ENCODE peak calls at places on chromosomes 6 and 20, in nine cellular contexts. L is mammary epithelial cell, V is B cell, Q is GM13976, A is right lobe of liver, W is lower lobe of right lung, E is MM.1S, X is GM20000, M is cardiac fibroblast. H is an unnamed sample.

GRCh38 chr6:106918128-106918527 is 56.4 kb downstream of the CD24 start:
- DNase-seq in L (no peak), V (no peak), Q (no peak), A (no peak), W (no peak), E (no peak), X (no peak), M (no peak), H (no peak)

GRCh38 chr6:21914121-21914973 is 320.8 kb downstream of the SOX4 start:
- DNase-seq in L (peak), V (no peak), Q (no peak), A (peak), W (peak), E (no peak), X (peak), M (peak), H (no peak)

GRCh38 chr6:2363211-2363610 is 117.8 kb upstream of the GMDS start:
- DNase-seq in L (peak), V (no peak), Q (no peak), A (no peak), W (no peak), E (no peak), X (no peak), M (no peak), H (no peak)

GRCh38 chr6:41153451-41153850 is 696 bp downstream of the TREML1 start:
- DNase-seq in L (no peak), V (no peak), Q (no peak), A (no peak), W (no peak), E (no peak), X (no peak), M (no peak), H (no peak)

GRCh38 chr6:130167655-130168054 is 55.1 kb downstream of the SAMD3 start:
- DNase-seq in L (peak), V (no peak), Q (no peak), A (no peak), W (no peak), E (no peak), X (no peak), M (peak), H (no peak)

GRCh38 chr6:146894624-146895023 is 295.9 kb downstream of the ADGB start:
- DNase-seq in L (no peak), V (no peak), Q (no peak), A (no peak), W (no peak), E (no peak), X (no peak), M (no peak), H (no peak)

GRCh38 chr6:36120979-36121706 is 9.2 kb upstream of the MAPK13 start:
- DNase-seq in L (peak), V (peak), Q (peak), A (peak), W (peak), E (peak), X (peak), M (peak), H (peak)

GRCh38 chr6:87755697-87756671 is 54.0 kb upstream of the AKIRIN2 start:
- DNase-seq in L (peak), V (no peak), Q (no peak), A (no peak), W (no peak), E (no peak), X (no peak), M (peak), H (no peak)

GRCh38 chr6:125066964-125067363 is 86.6 kb upstream of the TPD52L1 start:
- DNase-seq in L (peak), V (no peak), Q (no peak), A (no peak), W (no peak), E (no peak), X (no peak), M (peak), H (no peak)

GRCh38 chr20:58192567-58192966 is 35.9 kb downstream of the ANKRD60 start:
- DNase-seq in L (no peak), V (no peak), Q (peak), A (no peak), W (no peak), E (no peak), X (peak), M (no peak), H (no peak)

DNA sequence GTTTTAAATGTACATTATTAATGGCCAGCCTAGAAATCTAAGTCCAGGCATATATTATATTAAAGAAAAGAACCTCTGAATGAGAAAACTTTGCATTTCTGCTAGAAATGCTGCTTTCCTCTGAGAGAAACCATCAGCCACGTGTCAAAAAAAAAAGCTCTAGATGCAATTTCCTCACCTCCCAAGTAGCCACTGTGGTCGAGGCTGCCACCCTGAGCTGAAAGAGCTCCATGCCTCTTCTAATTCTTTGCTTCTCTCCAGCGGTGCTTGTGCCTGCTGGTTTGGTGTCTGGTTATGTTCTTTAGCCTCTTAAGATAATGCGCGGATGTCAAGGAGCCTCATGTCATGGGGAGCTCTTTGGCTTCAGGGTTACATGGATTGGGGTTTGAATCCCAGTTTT is 316.0 kb downstream of the TFAP2C start:
- DNase-seq in L (no peak), V (no peak), Q (no peak), A (no peak), W (no peak), E (no peak), X (no peak), M (no peak), H (no peak)
- TF ChIP-seq CTCF in L (peak), V (no peak), Q (no peak), A (no peak), W (no peak), E (no peak), X (no peak), M (no peak), H (no peak)

GRCh38 chr6:44628347-44628746 is 240.8 kb downstream of the CDC5L start:
- DNase-seq in L (no peak), V (no peak), Q (no peak), A (no peak), W (no peak), E (no peak), X (no peak), M (no peak), H (no peak)

GRCh38 chr6:44626608-44627007 is 239.1 kb downstream of the CDC5L start:
- DNase-seq in L (no peak), V (no peak), Q (no peak), A (no peak), W (no peak), E (no peak), X (no peak), M (no peak), H (no peak)

GRCh38 chr6:44627879-44628271 is 240.4 kb downstream of the CDC5L start:
- DNase-seq in L (no peak), V (no peak), Q (no peak), A (no peak), W (no peak), E (no peak), X (no peak), M (no peak), H (no peak)

GRCh38 chr6:44625996-44626395 is 238.5 kb downstream of the CDC5L start:
- DNase-seq in L (no peak), V (no peak), Q (no peak), A (no peak), W (no peak), E (no peak), X (no peak), M (no peak), H (no peak)

GRCh38 chr6:44627091-44627878 is 239.8 kb downstream of the CDC5L start:
- DNase-seq in L (no peak), V (no peak), Q (no peak), A (no peak), W (peak), E (no peak), X (no peak), M (no peak), H (peak)
- TF ChIP-seq CTCF in L (no peak), V (no peak), Q (no peak), A (no peak), W (no peak), E (no peak), X (no peak), M (no peak), H (no peak)

DNA sequence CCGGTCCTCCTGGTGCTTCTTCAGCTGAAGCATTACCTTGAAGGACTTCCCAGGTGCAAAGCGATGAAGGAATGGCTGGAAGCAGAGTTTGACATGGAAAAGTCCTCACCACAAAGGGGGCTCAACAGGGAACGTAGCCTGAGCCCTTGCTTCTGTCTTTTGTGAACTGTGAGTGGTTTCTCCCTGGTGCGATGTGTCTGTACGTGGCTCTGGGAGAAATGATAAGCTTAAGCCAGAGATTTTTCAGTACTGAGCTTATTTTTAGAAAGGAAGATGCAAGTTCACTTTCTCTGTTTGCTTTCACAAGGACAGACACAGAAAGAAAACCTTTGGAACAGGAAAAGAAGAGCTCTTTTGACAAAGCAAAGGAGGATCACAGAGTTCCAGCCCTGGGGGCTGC is 79.4 kb downstream of the DACT2 start:
- DNase-seq in L (no peak), V (no peak), Q (no peak), A (no peak), W (no peak), E (no peak), X (no peak), M (no peak), H (no peak)
- TF ChIP-seq CTCF in L (no peak), V (no peak), Q (no peak), A (no peak), W (no peak), E (no peak), X (no peak), M (no peak), H (no peak)

DNA sequence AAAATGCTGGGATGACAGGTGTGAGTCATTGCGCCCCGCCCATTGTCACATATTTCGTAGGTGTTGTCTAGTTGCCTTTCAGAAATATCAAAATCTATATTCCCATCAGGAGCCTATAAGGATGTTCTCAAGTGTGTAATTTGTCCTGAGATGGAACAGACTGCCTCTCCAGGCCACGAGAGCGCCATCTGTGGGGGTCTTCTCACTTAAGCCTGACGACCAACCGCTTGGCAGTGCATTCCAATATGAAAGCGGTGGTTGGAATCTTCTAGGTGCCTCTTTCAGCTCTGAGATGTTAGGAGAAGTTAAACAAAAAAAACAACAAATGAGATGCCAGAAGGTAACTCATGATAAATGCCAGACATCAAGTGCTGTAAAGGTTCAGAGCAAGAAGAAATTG is 488.5 kb downstream of the QKI start:
- DNase-seq in L (no peak), V (no peak), Q (no peak), A (no peak), W (no peak), E (no peak), X (no peak), M (no peak), H (no peak)
- TF ChIP-seq CTCF in L (no peak), V (no peak), Q (no peak), A (no peak), W (no peak), E (no peak), X (no peak), M (no peak), H (no peak)

DNA sequence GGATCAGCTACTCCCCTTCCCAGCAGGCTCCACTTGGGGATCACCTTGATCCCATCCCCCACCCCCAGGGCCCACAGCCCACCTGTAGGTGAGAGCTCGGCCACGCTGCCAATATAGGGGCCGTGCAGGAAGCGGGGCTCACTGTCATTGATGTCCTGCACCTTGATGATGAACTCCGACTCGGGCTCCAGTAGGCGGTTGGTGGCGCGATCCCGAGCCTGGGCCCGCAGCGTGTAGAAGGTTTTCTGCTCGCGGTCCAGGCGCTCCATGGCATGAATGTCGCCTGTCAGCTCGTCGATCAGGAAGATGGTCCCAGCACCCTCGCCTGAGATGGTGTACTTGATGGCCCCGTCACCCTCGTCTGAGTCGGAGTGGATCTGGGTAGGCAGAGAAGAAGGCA is 67.4 kb downstream of the CDH22 start:
- DNase-seq in L (no peak), V (no peak), Q (no peak), A (no peak), W (no peak), E (no peak), X (no peak), M (no peak), H (no peak)
- TF ChIP-seq CTCF in L (no peak), V (no peak), Q (no peak), A (no peak), W (no peak), E (no peak), X (no peak), M (no peak), H (no peak)

GRCh38 chr6:38739532-38739931 is 24.4 kb downstream of the DNAH8 start:
- DNase-seq in L (no peak), V (no peak), Q (no peak), A (no peak), W (no peak), E (no peak), X (no peak), M (no peak), H (no peak)
- TF ChIP-seq CTCF in L (peak), V (peak), Q (no peak), A (peak), W (peak), E (peak), X (no peak), M (no peak), H (peak)

GRCh38 chr6:90508753-90509152 is 78.1 kb downstream of the MAP3K7 start:
- DNase-seq in L (no peak), V (no peak), Q (no peak), A (no peak), W (no peak), E (no peak), X (no peak), M (no peak), H (no peak)
- TF ChIP-seq CTCF in L (no peak), V (no peak), Q (no peak), A (no peak), W (no peak), E (no peak), X (no peak), M (no peak), H (no peak)

GRCh38 chr20:11231742-11232141 is 557.9 kb upstream of the JAG1 start:
- DNase-seq in L (no peak), V (no peak), Q (no peak), A (no peak), W (no peak), E (no peak), X (no peak), M (no peak), H (no peak)
- TF ChIP-seq CTCF in L (no peak), V (no peak), Q (no peak), A (no peak), W (no peak), E (no peak), X (no peak), M (no peak), H (no peak)

DNA sequence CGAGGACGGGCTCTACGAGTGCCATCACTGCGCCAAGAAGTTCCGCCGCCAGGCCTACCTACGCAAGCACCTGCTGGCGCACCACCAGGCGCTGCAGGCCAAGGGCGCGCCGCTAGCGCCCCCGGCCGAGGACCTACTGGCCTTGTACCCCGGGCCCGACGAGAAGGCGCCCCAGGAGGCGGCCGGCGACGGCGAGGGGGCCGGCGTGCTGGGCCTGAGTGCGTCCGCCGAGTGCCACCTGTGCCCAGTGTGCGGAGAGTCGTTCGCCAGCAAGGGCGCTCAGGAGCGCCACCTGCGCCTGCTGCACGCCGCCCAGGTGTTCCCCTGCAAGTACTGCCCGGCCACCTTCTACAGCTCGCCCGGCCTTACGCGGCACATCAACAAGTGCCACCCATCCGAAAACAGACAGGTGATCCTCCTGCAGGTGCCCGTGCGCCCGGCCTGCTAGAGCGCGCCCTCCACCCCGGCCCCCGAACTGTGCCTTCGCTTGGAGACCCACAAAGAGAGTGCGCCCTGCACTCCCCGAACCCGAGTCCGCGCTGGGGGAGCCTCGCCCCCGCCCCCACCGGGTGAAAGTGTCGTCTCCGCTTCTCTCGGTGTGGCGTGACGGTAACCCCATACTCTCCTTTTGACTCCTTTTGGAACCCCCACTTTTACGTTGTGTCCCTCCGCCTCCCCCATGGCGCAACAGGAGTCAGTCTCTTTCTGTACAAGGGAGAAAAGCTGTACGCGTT is 1.6 kb downstream of the INSM1 start:
- DNase-seq in L (peak), V (no peak), Q (peak), A (no peak), W (no peak), E (peak), X (peak), M (no peak), H (no peak)
- TF ChIP-seq CTCF in L (no peak), V (no peak), Q (no peak), A (peak), W (no peak), E (peak), X (no peak), M (no peak), H (no peak)

GRCh38 chr6:160412993-160413392 is 64.8 kb downstream of the SLC22A3 start:
- DNase-seq in L (no peak), V (no peak), Q (no peak), A (no peak), W (no peak), E (no peak), X (no peak), M (no peak), H (no peak)

GRCh38 chr6:160408528-160408927 is 60.4 kb downstream of the SLC22A3 start:
- DNase-seq in L (no peak), V (no peak), Q (no peak), A (no peak), W (no peak), E (no peak), X (no peak), M (no peak), H (no peak)
- TF ChIP-seq CTCF in L (no peak), V (no peak), Q (no peak), A (no peak), W (no peak), E (no peak), X (no peak), M (no peak), H (no peak)